ENCODE peak calls at places on chromosomes 7 and 10, in six cellular contexts. K is H1, Y is HepG2, L is SK-N-SH, C is A549, M is GM12878. R is an unnamed sample.

GRCh38 chr10:14560274-14560673 is 214.4 kb downstream of the FAM107B start:
- DNase-seq in Y (no peak), M (no peak), K (no peak), L (no peak), C (peak; percentile 78), R (no peak)

GRCh38 chr10:67666416-67667043 is 29.5 kb downstream of the CTNNA3 start:
- DNase-seq in C (peak; percentile 72), M (no peak), L (peak; percentile 26), Y (peak; percentile 21), K (no peak), R (peak; percentile 38)

GRCh38 chr10:130432850-130433249 is 296.7 kb downstream of the GLRX3 start:
- DNase-seq in M (no peak), K (peak; percentile 14), Y (no peak), C (no peak), L (no peak), R (no peak)

GRCh38 chr10:118258285-118258684 is 83.8 kb downstream of the FAM204A start:
- DNase-seq in L (no peak), M (no peak), C (no peak), K (no peak), Y (no peak), R (no peak)

GRCh38 chr10:58518775-58519174 is 6.1 kb downstream of the BICC1 start:
- DNase-seq in C (peak; percentile 72), Y (no peak), M (no peak), L (no peak), K (no peak), R (no peak)

GRCh38 chr10:92760609-92761008 is 70.9 kb downstream of the HHEX start:
- DNase-seq in Y (no peak), L (no peak), M (no peak), C (peak; percentile 40), K (no peak), R (peak; percentile 31)

GRCh38 chr10:108090476-108091215 is 926.1 kb upstream of the SORCS1 start:
- DNase-seq in C (no peak), K (no peak), M (no peak), L (no peak), Y (no peak), R (no peak)

GRCh38 chr10:71454347-71454746 is 57.6 kb downstream of the CDH23 start:
- DNase-seq in M (no peak), Y (no peak), C (no peak), L (no peak), K (no peak), R (no peak)

GRCh38 chr7:16026253-16027020 is 340.0 kb upstream of the MEOX2 start:
- DNase-seq in C (no peak), Y (no peak), L (no peak), K (no peak), M (no peak), R (no peak)

GRCh38 chr10:5948999-5949759 is 28.2 kb downstream of the IL15RA start:
- DNase-seq in M (no peak), C (peak; percentile 62), L (peak; percentile 65), K (peak; percentile 80), Y (peak; percentile 46), R (peak; percentile 83)

GRCh38 chr10:131698232-131698631 is 202.6 kb upstream of the PPP2R2D start:
- DNase-seq in K (no peak), L (no peak), M (no peak), Y (no peak), C (no peak), R (no peak)

GRCh38 chr7:105768898-105769507 is 107.4 kb downstream of the ATXN7L1 start:
- DNase-seq in M (no peak), Y (no peak), K (no peak), C (no peak), L (no peak), R (no peak)

GRCh38 chr10:47217123-47217522 is 82.9 kb upstream of the GDF10 start:
- DNase-seq in C (no peak), Y (no peak), M (no peak), L (no peak), K (no peak), R (no peak)

GRCh38 chr7:3592438-3593134 is 291.5 kb downstream of the SDK1 start:
- DNase-seq in K (no peak), M (no peak), C (no peak), L (no peak), Y (peak; percentile 13), R (no peak)

GRCh38 chr10:44300666-44301649 is 83.9 kb downstream of the CXCL12 start:
- DNase-seq in Y (no peak), C (peak; percentile 88), L (peak; percentile 55), M (peak; percentile 79), K (no peak), R (no peak)

GRCh38 chr10:3263747-3264146 is 91.2 kb upstream of the PITRM1 start:
- DNase-seq in Y (no peak), C (no peak), M (no peak), K (no peak), L (no peak), R (no peak)

GRCh38 chr7:133434246-133434865 is 181.5 kb downstream of the EXOC4 start:
- DNase-seq in M (no peak), Y (peak; percentile 24), L (peak; percentile 61), K (no peak), C (peak; percentile 7), R (peak; percentile 43)

GRCh38 chr7:23357190-23358093 is 58.3 kb downstream of the MALSU1 start:
- DNase-seq in M (no peak), Y (peak; percentile 91), C (peak; percentile 86), L (no peak), K (no peak), R (peak; percentile 51)

GRCh38 chr10:7491949-7492659 is 81.3 kb upstream of the SFMBT2 start:
- DNase-seq in C (no peak), M (peak; percentile 74), Y (no peak), K (no peak), L (no peak), R (no peak)

GRCh38 chr10:22624289-22624738 is 90.1 kb downstream of the PIP4K2A start:
- DNase-seq in M (no peak), L (no peak), K (no peak), Y (peak; percentile 97), C (peak; percentile 67), R (no peak)

GRCh38 chr10:49178489-49179471 is 9.4 kb downstream of the TMEM273 start:
- DNase-seq in K (no peak), L (no peak), M (no peak), C (no peak), Y (no peak), R (no peak)

GRCh38 chr7:102236592-102237287 is 49.9 kb upstream of the SH2B2 start:
- DNase-seq in K (peak; percentile 86), C (peak; percentile 78), L (peak; percentile 95), Y (peak; percentile 46), M (no peak), R (peak; percentile 85)

GRCh38 chr10:75971402-75972211 is 540.2 kb downstream of the LRMDA start:
- DNase-seq in K (no peak), C (no peak), M (no peak), L (no peak), Y (no peak), R (no peak)

GRCh38 chr10:101482568-101482967 is 105.5 kb downstream of the POLL start:
- DNase-seq in L (no peak), M (no peak), Y (no peak), C (no peak), K (no peak), R (no peak)

GRCh38 chr10:124624456-124624855 is 119.7 kb downstream of the FAM53B start:
- DNase-seq in K (no peak), C (no peak), M (no peak), Y (no peak), L (no peak), R (no peak)

GRCh38 chr7:99132922-99133321 is 11.0 kb downstream of the SMURF1 start:
- DNase-seq in M (no peak), L (no peak), Y (peak; percentile 21), C (no peak), K (no peak), R (no peak)
- TF ChIP-seq MAX in M (no peak), L (no peak), Y (no peak), C (no peak), K (no peak), R (no peak)

GRCh38 chr7:121037828-121038716 is 49.6 kb downstream of the CPED1 start:
- DNase-seq in Y (no peak), L (no peak), M (no peak), C (no peak), K (no peak), R (no peak)

GRCh38 chr7:121041516-121042148 is 53.1 kb downstream of the CPED1 start:
- DNase-seq in Y (no peak), K (no peak), M (no peak), C (no peak), L (peak; percentile 44), R (no peak)

GRCh38 chr7:121039510-121039822 is 51.0 kb downstream of the CPED1 start:
- DNase-seq in Y (no peak), M (no peak), L (no peak), C (no peak), K (no peak), R (no peak)

GRCh38 chr7:121038717-121039509 is 50.4 kb downstream of the CPED1 start:
- DNase-seq in K (no peak), C (no peak), L (no peak), M (no peak), Y (no peak), R (peak; percentile 91)

DNA sequence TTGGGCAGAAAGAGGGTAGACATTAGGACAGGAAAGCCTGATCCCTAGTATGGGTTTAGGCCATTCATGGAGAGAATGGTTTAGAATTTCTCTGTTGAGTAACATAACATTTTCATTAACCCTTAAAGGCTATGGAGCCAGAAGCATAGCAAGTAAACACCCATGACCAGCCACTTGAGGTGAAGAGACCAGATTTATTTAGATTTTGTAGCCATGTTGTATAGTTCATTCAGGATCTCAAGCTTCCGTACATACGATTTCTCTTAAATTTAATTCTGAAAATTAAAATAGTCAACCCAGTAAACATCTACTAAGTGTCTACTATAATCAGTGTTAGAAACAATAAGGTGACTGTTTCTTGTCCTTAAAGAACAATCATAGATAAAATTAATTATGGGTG is 51.5 kb downstream of the CPED1 start:
- DNase-seq in L (no peak), K (no peak), C (no peak), M (no peak), Y (no peak), R (no peak)
- TF ChIP-seq RFX5 in L (no peak), K (no peak), C (no peak), M (no peak), Y (no peak), R (no peak)

DNA sequence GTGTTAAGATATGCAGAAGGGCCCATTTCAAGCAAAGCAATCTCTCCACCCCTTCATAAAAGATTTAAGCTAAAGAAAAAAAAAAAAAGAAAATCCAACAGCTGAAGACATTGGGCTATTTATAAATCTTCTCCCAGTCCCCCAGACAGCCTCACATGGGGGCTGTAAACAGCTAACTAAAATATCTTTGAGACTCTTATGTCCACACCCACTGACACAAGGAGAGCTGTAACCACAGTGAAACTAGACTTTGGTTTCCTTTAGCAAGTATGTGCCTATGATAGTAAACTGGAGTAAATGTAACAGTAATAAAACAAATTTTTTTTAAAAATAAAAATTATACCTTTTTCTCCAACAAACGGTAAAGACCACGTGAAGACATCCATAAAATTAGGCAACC is 28.6 kb downstream of the PPP3CB start:
- DNase-seq in M (no peak), C (no peak), L (no peak), K (no peak), Y (no peak), R (no peak)
- TF ChIP-seq CHD2 in M (no peak), C (no peak), L (no peak), K (no peak), Y (no peak), R (no peak)

DNA sequence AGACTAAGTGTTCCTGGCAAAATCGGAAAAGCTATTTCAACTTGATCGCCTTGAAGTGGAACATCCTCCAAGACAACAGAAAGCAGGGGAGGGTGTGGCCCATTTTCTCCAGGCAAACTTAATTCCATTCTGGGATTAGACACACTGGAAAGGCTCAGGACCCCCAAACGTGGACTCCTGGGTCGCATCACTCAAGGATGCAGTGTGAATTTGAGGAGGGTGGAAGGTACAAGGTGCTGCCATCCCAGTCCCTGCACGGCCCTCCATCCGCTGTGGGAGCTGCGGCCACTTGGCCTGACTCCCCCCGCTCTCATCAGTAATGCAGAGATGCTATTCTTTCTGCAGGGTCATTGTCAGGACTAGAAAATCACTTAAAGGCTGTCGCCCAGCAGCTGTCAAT is 2.4 kb downstream of the CNPY1 start:
- DNase-seq in L (no peak), C (no peak), M (no peak), Y (no peak), K (no peak), R (no peak)
- TF ChIP-seq MAX in L (no peak), C (no peak), M (no peak), Y (no peak), K (no peak), R (no peak)

R was measured in K562.